ENCODE peak calls at places on chromosomes 5 and 9, in seven cellular contexts. One of them, this sample, is unnamed.

GRCh38 chr5:98936948-98937715 is 8.3 kb upstream of the CHD1 start:
- DNase-seq in right lobe of liver: no peak
- DNase-seq in aorta: no peak
- DNase-seq in psoas muscle: no peak
- DNase-seq in ovary: no peak
- DNase-seq in DND-41: no peak
- DNase-seq in mesenchymal stem cell: no peak
- DNase-seq in this sample: no peak

GRCh38 chr9:97307091-97307490 is 368 bp upstream of the CCDC180 start:
- DNase-seq in right lobe of liver: peak; percentile 75
- DNase-seq in aorta: peak; percentile 83
- DNase-seq in psoas muscle: peak; percentile 71
- DNase-seq in ovary: peak; percentile 80
- DNase-seq in DND-41: no peak
- DNase-seq in mesenchymal stem cell: peak; percentile 35
- DNase-seq in this sample: no peak

GRCh38 chr5:94469889-94470288 is 148.5 kb downstream of the KIAA0825 start:
- DNase-seq in right lobe of liver: no peak
- DNase-seq in aorta: no peak
- DNase-seq in psoas muscle: no peak
- DNase-seq in ovary: no peak
- DNase-seq in DND-41: no peak
- DNase-seq in mesenchymal stem cell: no peak
- DNase-seq in this sample: no peak

GRCh38 chr5:6803981-6804550 is 90.8 kb downstream of the TENT4A start:
- DNase-seq in right lobe of liver: no peak
- DNase-seq in aorta: no peak
- DNase-seq in psoas muscle: no peak
- DNase-seq in ovary: no peak
- DNase-seq in DND-41: no peak
- DNase-seq in mesenchymal stem cell: no peak
- DNase-seq in this sample: no peak

GRCh38 chr5:136808756-136809155 is 443.4 kb upstream of the TRPC7 start:
- DNase-seq in right lobe of liver: no peak
- DNase-seq in aorta: no peak
- DNase-seq in psoas muscle: no peak
- DNase-seq in ovary: no peak
- DNase-seq in DND-41: no peak
- DNase-seq in mesenchymal stem cell: no peak
- DNase-seq in this sample: no peak

GRCh38 chr5:124738751-124739559 is 7.5 kb downstream of the ZNF608 start:
- DNase-seq in right lobe of liver: no peak
- DNase-seq in aorta: no peak
- DNase-seq in psoas muscle: no peak
- DNase-seq in ovary: no peak
- DNase-seq in DND-41: no peak
- DNase-seq in mesenchymal stem cell: peak; percentile 81
- DNase-seq in this sample: no peak

GRCh38 chr9:108436470-108436869 is 419.3 kb downstream of the ACTL7B start:
- DNase-seq in right lobe of liver: no peak
- DNase-seq in aorta: no peak
- DNase-seq in psoas muscle: no peak
- DNase-seq in ovary: no peak
- DNase-seq in DND-41: no peak
- DNase-seq in mesenchymal stem cell: no peak
- DNase-seq in this sample: no peak

GRCh38 chr9:98168952-98169488 is 23.4 kb downstream of the CORO2A start:
- DNase-seq in right lobe of liver: no peak
- DNase-seq in aorta: no peak
- DNase-seq in psoas muscle: no peak
- DNase-seq in ovary: no peak
- DNase-seq in DND-41: no peak
- DNase-seq in mesenchymal stem cell: peak; percentile 26
- DNase-seq in this sample: peak; percentile 76

GRCh38 chr5:158496624-158497023 is 603.1 kb downstream of the EBF1 start:
- DNase-seq in right lobe of liver: no peak
- DNase-seq in aorta: no peak
- DNase-seq in psoas muscle: no peak
- DNase-seq in ovary: no peak
- DNase-seq in DND-41: no peak
- DNase-seq in mesenchymal stem cell: no peak
- DNase-seq in this sample: no peak

GRCh38 chr9:68953771-68954170 is 60.1 kb downstream of the PRKACG start:
- DNase-seq in right lobe of liver: no peak
- DNase-seq in aorta: no peak
- DNase-seq in psoas muscle: no peak
- DNase-seq in ovary: no peak
- DNase-seq in DND-41: no peak
- DNase-seq in mesenchymal stem cell: no peak
- DNase-seq in this sample: no peak

GRCh38 chr5:69331528-69332445 is 814 bp downstream of the CCDC125 start:
- DNase-seq in right lobe of liver: peak; percentile 68
- DNase-seq in aorta: no peak
- DNase-seq in psoas muscle: no peak
- DNase-seq in ovary: no peak
- DNase-seq in DND-41: no peak
- DNase-seq in mesenchymal stem cell: no peak
- DNase-seq in this sample: peak; percentile 48

GRCh38 chr5:113397046-113397445 is 37.7 kb downstream of the TSSK1B start:
- DNase-seq in right lobe of liver: no peak
- DNase-seq in aorta: no peak
- DNase-seq in psoas muscle: no peak
- DNase-seq in ovary: no peak
- DNase-seq in DND-41: no peak
- DNase-seq in mesenchymal stem cell: no peak
- DNase-seq in this sample: no peak

GRCh38 chr9:70438341-70438924 is 24.0 kb upstream of the KLF9 start:
- DNase-seq in right lobe of liver: peak; percentile 56
- DNase-seq in aorta: peak; percentile 71
- DNase-seq in psoas muscle: peak; percentile 50
- DNase-seq in ovary: no peak
- DNase-seq in DND-41: peak; percentile 11
- DNase-seq in mesenchymal stem cell: peak; percentile 92
- DNase-seq in this sample: peak; percentile 41

GRCh38 chr5:135239461-135240282 is 159.4 kb downstream of the MACROH2A1 start:
- DNase-seq in right lobe of liver: peak; percentile 11
- DNase-seq in aorta: peak; percentile 53
- DNase-seq in psoas muscle: no peak
- DNase-seq in ovary: no peak
- DNase-seq in DND-41: no peak
- DNase-seq in mesenchymal stem cell: peak; percentile 65
- DNase-seq in this sample: no peak

GRCh38 chr5:96043471-96043870 is 81.8 kb upstream of the ELL2 start:
- DNase-seq in right lobe of liver: no peak
- DNase-seq in aorta: no peak
- DNase-seq in psoas muscle: no peak
- DNase-seq in ovary: no peak
- DNase-seq in DND-41: no peak
- DNase-seq in mesenchymal stem cell: no peak
- DNase-seq in this sample: no peak

GRCh38 chr5:90844931-90845330 is 286.3 kb downstream of the ADGRV1 start:
- DNase-seq in right lobe of liver: no peak
- DNase-seq in aorta: no peak
- DNase-seq in psoas muscle: no peak
- DNase-seq in ovary: no peak
- DNase-seq in DND-41: no peak
- DNase-seq in mesenchymal stem cell: no peak
- DNase-seq in this sample: no peak

GRCh38 chr5:170572453-170572852 is 68.6 kb downstream of the KCNIP1 start:
- DNase-seq in right lobe of liver: no peak
- DNase-seq in aorta: no peak
- DNase-seq in psoas muscle: no peak
- DNase-seq in ovary: no peak
- DNase-seq in DND-41: no peak
- DNase-seq in mesenchymal stem cell: no peak
- DNase-seq in this sample: peak; percentile 12

GRCh38 chr9:123421211-123421585 is 65.2 kb downstream of the CRB2 start:
- DNase-seq in right lobe of liver: no peak
- DNase-seq in aorta: peak; percentile 25
- DNase-seq in psoas muscle: no peak
- DNase-seq in ovary: no peak
- DNase-seq in DND-41: no peak
- DNase-seq in mesenchymal stem cell: no peak
- DNase-seq in this sample: no peak
- H3K4me3 ChIP-seq in right lobe of liver: no peak overlapping the region
- H3K4me3 ChIP-seq in aorta: no peak overlapping the region
- H3K4me3 ChIP-seq in psoas muscle: no peak overlapping the region
- H3K4me3 ChIP-seq in ovary: no peak overlapping the region
- H3K4me3 ChIP-seq in DND-41: no peak overlapping the region
- H3K4me3 ChIP-seq in mesenchymal stem cell: no peak overlapping the region
- H3K4me3 ChIP-seq in this sample: no peak overlapping the region

GRCh38 chr5:88778736-88779135 is 104.2 kb downstream of the MEF2C start:
- DNase-seq in right lobe of liver: no peak
- DNase-seq in aorta: peak; percentile 82
- DNase-seq in psoas muscle: no peak
- DNase-seq in ovary: no peak
- DNase-seq in DND-41: no peak
- DNase-seq in mesenchymal stem cell: no peak
- DNase-seq in this sample: no peak
- H3K36me3 ChIP-seq in right lobe of liver: no peaks in the 10 kb centered on the region
- H3K36me3 ChIP-seq in aorta: no peaks in the 10 kb centered on the region
- H3K36me3 ChIP-seq in psoas muscle: peaks cover 1% of the 10 kb centered on the region
- H3K36me3 ChIP-seq in ovary: no peaks in the 10 kb centered on the region
- H3K36me3 ChIP-seq in DND-41: no peaks in the 10 kb centered on the region
- H3K36me3 ChIP-seq in mesenchymal stem cell: no peaks in the 10 kb centered on the region
- H3K36me3 ChIP-seq in this sample: no peaks in the 10 kb centered on the region

DNA sequence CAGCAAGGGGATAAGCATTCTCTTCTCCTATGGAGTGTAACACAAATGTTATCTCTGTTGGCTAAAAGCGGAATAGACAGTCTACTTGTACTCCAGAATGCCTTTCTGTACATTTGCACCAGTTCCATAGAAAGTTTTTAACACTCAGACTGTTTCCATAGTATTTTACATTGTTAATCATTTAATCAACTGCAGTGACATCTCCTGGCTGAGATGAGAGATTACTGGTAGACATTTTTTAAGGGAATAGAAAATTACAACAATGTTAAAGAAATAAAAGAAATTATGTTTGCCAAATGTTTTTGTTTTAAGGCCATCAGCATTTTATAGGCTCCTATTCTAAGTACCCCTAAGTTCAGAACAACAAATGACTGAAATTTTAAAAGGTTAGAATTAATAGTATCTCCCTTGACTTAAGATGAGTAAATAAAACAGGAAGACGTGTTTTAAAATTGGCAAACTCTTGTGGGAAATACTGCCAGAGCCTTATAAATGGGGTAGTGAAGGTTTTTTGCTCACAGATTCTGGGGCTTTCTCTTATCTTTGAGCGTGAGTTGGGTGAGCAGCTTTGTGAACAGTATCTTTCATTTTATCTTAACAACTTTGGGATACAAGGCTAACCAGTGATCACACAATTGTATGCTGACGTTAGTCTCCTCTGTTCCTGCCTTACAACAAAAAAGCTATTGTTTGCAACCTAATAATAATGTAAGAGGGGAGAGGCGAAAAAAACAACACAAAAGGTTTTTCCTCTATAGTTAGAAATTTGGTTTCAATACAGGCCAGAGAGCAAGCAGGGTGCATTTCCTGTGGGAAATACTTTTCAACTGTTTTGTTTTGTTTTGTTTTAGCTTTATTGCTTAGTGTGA is 294.4 kb downstream of the FBXL7 start:
- DNase-seq in right lobe of liver: no peak
- DNase-seq in aorta: no peak
- DNase-seq in psoas muscle: no peak
- DNase-seq in ovary: no peak
- DNase-seq in DND-41: no peak
- DNase-seq in mesenchymal stem cell: peak; percentile 27
- DNase-seq in this sample: no peak
- H3K27ac ChIP-seq in right lobe of liver: no peak overlapping the region
- H3K27ac ChIP-seq in aorta: no peak overlapping the region
- H3K27ac ChIP-seq in psoas muscle: no peak overlapping the region
- H3K27ac ChIP-seq in ovary: no peak overlapping the region
- H3K27ac ChIP-seq in DND-41: peak overlapping the region; percentile 20
- H3K27ac ChIP-seq in mesenchymal stem cell: no peak overlapping the region
- H3K27ac ChIP-seq in this sample: no peak overlapping the region

DNA sequence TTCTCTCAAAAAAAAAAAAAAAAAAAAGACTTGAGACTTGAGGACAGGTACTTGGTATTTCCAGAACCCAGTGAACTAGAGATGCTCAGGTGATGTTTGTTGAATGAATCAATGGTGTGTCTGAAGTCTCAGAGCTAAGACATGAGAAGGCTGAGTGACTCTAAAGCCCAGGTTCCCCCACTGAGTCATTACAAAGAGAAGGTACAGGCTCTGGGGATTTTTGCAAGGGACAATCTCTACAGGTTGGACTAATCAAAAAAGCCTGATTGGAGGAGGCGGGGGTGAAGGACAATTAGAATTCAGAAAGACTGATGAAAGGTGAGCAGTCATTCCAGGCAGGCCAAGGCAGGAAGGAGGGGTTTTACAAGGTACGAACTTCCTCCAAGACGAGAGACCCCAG is 8.2 kb upstream of the FABP6 start:
- DNase-seq in right lobe of liver: no peak
- DNase-seq in aorta: no peak
- DNase-seq in psoas muscle: no peak
- DNase-seq in ovary: no peak
- DNase-seq in DND-41: no peak
- DNase-seq in mesenchymal stem cell: no peak
- DNase-seq in this sample: no peak
- H3K4me3 ChIP-seq in right lobe of liver: no peak overlapping the region
- H3K4me3 ChIP-seq in aorta: no peak overlapping the region
- H3K4me3 ChIP-seq in psoas muscle: no peak overlapping the region
- H3K4me3 ChIP-seq in ovary: no peak overlapping the region
- H3K4me3 ChIP-seq in DND-41: no peak overlapping the region
- H3K4me3 ChIP-seq in mesenchymal stem cell: no peak overlapping the region
- H3K4me3 ChIP-seq in this sample: no peak overlapping the region

GRCh38 chr5:38600334-38601045 is 44.0 kb upstream of the LIFR start:
- DNase-seq in right lobe of liver: no peak
- DNase-seq in aorta: no peak
- DNase-seq in psoas muscle: no peak
- DNase-seq in ovary: no peak
- DNase-seq in DND-41: no peak
- DNase-seq in mesenchymal stem cell: peak; percentile 45
- DNase-seq in this sample: peak; percentile 63

GRCh38 chr5:38601133-38601842 is 44.8 kb upstream of the LIFR start:
- DNase-seq in right lobe of liver: no peak
- DNase-seq in aorta: no peak
- DNase-seq in psoas muscle: peak; percentile 27
- DNase-seq in ovary: no peak
- DNase-seq in DND-41: no peak
- DNase-seq in mesenchymal stem cell: no peak
- DNase-seq in this sample: no peak

GRCh38 chr5:38603691-38604090 is 47.2 kb upstream of the LIFR start:
- DNase-seq in right lobe of liver: no peak
- DNase-seq in aorta: no peak
- DNase-seq in psoas muscle: no peak
- DNase-seq in ovary: no peak
- DNase-seq in DND-41: no peak
- DNase-seq in mesenchymal stem cell: peak; percentile 70
- DNase-seq in this sample: peak; percentile 41

GRCh38 chr5:38602641-38603040 is 46.2 kb upstream of the LIFR start:
- DNase-seq in right lobe of liver: no peak
- DNase-seq in aorta: no peak
- DNase-seq in psoas muscle: no peak
- DNase-seq in ovary: no peak
- DNase-seq in DND-41: no peak
- DNase-seq in mesenchymal stem cell: no peak
- DNase-seq in this sample: no peak

GRCh38 chr5:38601843-38602424 is 45.5 kb upstream of the LIFR start:
- DNase-seq in right lobe of liver: no peak
- DNase-seq in aorta: no peak
- DNase-seq in psoas muscle: no peak
- DNase-seq in ovary: no peak
- DNase-seq in DND-41: no peak
- DNase-seq in mesenchymal stem cell: peak; percentile 69
- DNase-seq in this sample: peak; percentile 93
- H3K36me3 ChIP-seq in right lobe of liver: no peaks in the 10 kb centered on the region
- H3K36me3 ChIP-seq in aorta: no peaks in the 10 kb centered on the region
- H3K36me3 ChIP-seq in psoas muscle: no peaks in the 10 kb centered on the region
- H3K36me3 ChIP-seq in ovary: no peaks in the 10 kb centered on the region
- H3K36me3 ChIP-seq in DND-41: no peaks in the 10 kb centered on the region
- H3K36me3 ChIP-seq in mesenchymal stem cell: no peaks in the 10 kb centered on the region
- H3K36me3 ChIP-seq in this sample: no peaks in the 10 kb centered on the region

This sample was measured in PC-3.